ENCODE peak calls at places on chromosome 12, in nine cellular contexts. Q, F, D, R, B, M, Z, H and W are unnamed samples.

GRCh38 chr12:94832105-94832504 is 171.4 kb downstream of the NDUFA12 start:
- DNase-seq in B (no peak), H (no peak), Z (no peak), D (no peak), Q (no peak), M (no peak), F (no peak), R (no peak), W (no peak)

GRCh38 chr12:130557876-130558770 is 158.0 kb downstream of the RIMBP2 start:
- DNase-seq in M (no peak), Z (no peak), B (no peak), H (no peak), R (no peak), D (no peak), Q (no peak), F (no peak), W (no peak)

GRCh38 chr12:68163546-68164210 is 4.1 kb upstream of the IFNG start:
- DNase-seq in Q (no peak), F (no peak), B (no peak), D (no peak), M (no peak), H (no peak), Z (no peak), R (no peak), W (no peak)

GRCh38 chr12:45731376-45731775 is 1.9 kb downstream of the ARID2 start:
- DNase-seq in H (peak; percentile 38), D (no peak), Q (no peak), Z (no peak), B (no peak), R (no peak), M (no peak), F (no peak), W (no peak)

GRCh38 chr12:107398101-107398500 is 287.5 kb upstream of the PWP1 start:
- DNase-seq in B (no peak), D (no peak), F (no peak), R (no peak), Z (no peak), Q (no peak), H (peak; percentile 53), M (no peak), W (no peak)

GRCh38 chr12:54584128-54584527 is 4.3 kb downstream of the PPP1R1A start:
- DNase-seq in B (no peak), F (no peak), Q (no peak), Z (no peak), D (no peak), M (no peak), R (no peak), H (no peak), W (no peak)

GRCh38 chr12:87217486-87217885 is 811.7 kb downstream of the C12orf50 start:
- DNase-seq in R (no peak), M (no peak), D (no peak), Z (no peak), H (no peak), B (no peak), Q (no peak), F (peak; percentile 0), W (no peak)

GRCh38 chr12:72547593-72547992 is 275.4 kb downstream of the TRHDE start:
- DNase-seq in R (no peak), B (no peak), D (no peak), H (no peak), M (no peak), F (peak; percentile 14), Q (no peak), Z (no peak), W (no peak)

GRCh38 chr12:103326190-103326589 is 169.6 kb downstream of the C12orf42 start:
- DNase-seq in D (no peak), H (no peak), B (no peak), Z (no peak), R (no peak), M (no peak), F (peak; percentile 2), Q (no peak), W (no peak)

GRCh38 chr12:90410962-90411361 is 544.0 kb downstream of the CCER1 start:
- DNase-seq in H (no peak), B (no peak), Q (no peak), M (no peak), R (no peak), Z (no peak), D (no peak), F (no peak), W (no peak)

GRCh38 chr12:57657744-57658143 is 24.7 kb upstream of the B4GALNT1 start:
- DNase-seq in R (no peak), Z (no peak), D (no peak), H (no peak), B (no peak), M (no peak), Q (no peak), F (peak; percentile 35), W (no peak)

GRCh38 chr12:3034067-3034750 is 43.0 kb upstream of the TSPAN9 start:
- DNase-seq in R (peak; percentile 23), Q (peak; percentile 30), Z (peak; percentile 51), F (peak; percentile 80), H (peak; percentile 94), D (no peak), B (peak; percentile 59), M (peak; percentile 67), W (no peak)